ENCODE peak calls at places on chromosomes 13 and 19, in seven cellular contexts. One of them, this sample, is unnamed. For H3K9me3, the result is how much of the 10 kb centered on the place peaks cover.

GRCh38 chr13:101623469-101624209 is 171.2 kb downstream of the ITGBL1 start:
- DNase-seq in BE2C: no peak
- DNase-seq in fibroblast of lung: peak
- DNase-seq in psoas muscle: no peak
- DNase-seq in lung: no peak
- DNase-seq in thyroid gland: no peak
- DNase-seq in body of pancreas: no peak
- DNase-seq in this sample: no peak

GRCh38 chr19:12733369-12733896 is 1.1 kb downstream of the TRIR start:
- DNase-seq in lung: no peak
- DNase-seq in thyroid gland: no peak
- DNase-seq in BE2C: peak
- DNase-seq in psoas muscle: no peak
- DNase-seq in body of pancreas: no peak
- DNase-seq in fibroblast of lung: peak
- DNase-seq in this sample: no peak

GRCh38 chr19:18908917-18909619 is 10.1 kb downstream of the COPE start:
- DNase-seq in BE2C: no peak
- DNase-seq in body of pancreas: no peak
- DNase-seq in fibroblast of lung: no peak
- DNase-seq in psoas muscle: no peak
- DNase-seq in thyroid gland: no peak
- DNase-seq in lung: no peak
- DNase-seq in this sample: no peak

GRCh38 chr19:19551862-19552192 is 13.8 kb downstream of the CILP2 start:
- DNase-seq in body of pancreas: no peak
- DNase-seq in BE2C: no peak
- DNase-seq in psoas muscle: no peak
- DNase-seq in thyroid gland: no peak
- DNase-seq in lung: no peak
- DNase-seq in fibroblast of lung: no peak
- DNase-seq in this sample: no peak

GRCh38 chr19:14472202-14472961 is 2.8 kb downstream of the PTGER1 start:
- DNase-seq in body of pancreas: peak
- DNase-seq in psoas muscle: peak
- DNase-seq in thyroid gland: peak
- DNase-seq in BE2C: peak
- DNase-seq in lung: peak
- DNase-seq in fibroblast of lung: peak
- DNase-seq in this sample: peak

GRCh38 chr19:18170714-18171255 is 2.8 kb upstream of the IFI30 start:
- DNase-seq in lung: no peak
- DNase-seq in thyroid gland: no peak
- DNase-seq in psoas muscle: no peak
- DNase-seq in fibroblast of lung: no peak
- DNase-seq in BE2C: no peak
- DNase-seq in body of pancreas: no peak
- DNase-seq in this sample: peak

GRCh38 chr13:54945978-54946377 is 1917.4 kb downstream of the OLFM4 start:
- DNase-seq in psoas muscle: no peak
- DNase-seq in fibroblast of lung: no peak
- DNase-seq in lung: no peak
- DNase-seq in BE2C: no peak
- DNase-seq in thyroid gland: no peak
- DNase-seq in body of pancreas: no peak
- DNase-seq in this sample: no peak

GRCh38 chr13:85828094-85828684 is 29.0 kb upstream of the SLITRK6 start:
- DNase-seq in fibroblast of lung: peak
- DNase-seq in body of pancreas: no peak
- DNase-seq in BE2C: no peak
- DNase-seq in lung: no peak
- DNase-seq in thyroid gland: no peak
- DNase-seq in psoas muscle: no peak
- DNase-seq in this sample: no peak

GRCh38 chr19:5504115-5504514 is 48.9 kb downstream of the ZNRF4 start:
- DNase-seq in BE2C: no peak
- DNase-seq in psoas muscle: no peak
- DNase-seq in fibroblast of lung: no peak
- DNase-seq in thyroid gland: no peak
- DNase-seq in body of pancreas: no peak
- DNase-seq in lung: no peak
- DNase-seq in this sample: no peak

GRCh38 chr19:5501907-5502306 is 46.7 kb downstream of the ZNRF4 start:
- DNase-seq in lung: no peak
- DNase-seq in BE2C: no peak
- DNase-seq in body of pancreas: no peak
- DNase-seq in psoas muscle: no peak
- DNase-seq in fibroblast of lung: no peak
- DNase-seq in thyroid gland: no peak
- DNase-seq in this sample: no peak

GRCh38 chr19:5498817-5499535 is 43.8 kb downstream of the ZNRF4 start:
- DNase-seq in BE2C: no peak
- DNase-seq in psoas muscle: no peak
- DNase-seq in lung: no peak
- DNase-seq in fibroblast of lung: no peak
- DNase-seq in body of pancreas: no peak
- DNase-seq in thyroid gland: no peak
- DNase-seq in this sample: no peak

GRCh38 chr19:5507056-5507624 is 51.9 kb downstream of the ZNRF4 start:
- DNase-seq in BE2C: no peak
- DNase-seq in body of pancreas: no peak
- DNase-seq in thyroid gland: no peak
- DNase-seq in lung: no peak
- DNase-seq in psoas muscle: peak
- DNase-seq in fibroblast of lung: no peak
- DNase-seq in this sample: no peak

GRCh38 chr19:5503598-5503997 is 48.4 kb downstream of the ZNRF4 start:
- DNase-seq in lung: no peak
- DNase-seq in thyroid gland: no peak
- DNase-seq in body of pancreas: no peak
- DNase-seq in fibroblast of lung: no peak
- DNase-seq in BE2C: no peak
- DNase-seq in psoas muscle: no peak
- DNase-seq in this sample: no peak
- TF ChIP-seq CTCF in lung: no peak
- TF ChIP-seq CTCF in thyroid gland: no peak
- TF ChIP-seq CTCF in body of pancreas: no peak
- TF ChIP-seq CTCF in fibroblast of lung: no peak
- TF ChIP-seq CTCF in BE2C: peak
- TF ChIP-seq CTCF in psoas muscle: no peak
- TF ChIP-seq CTCF in this sample: no peak

DNA sequence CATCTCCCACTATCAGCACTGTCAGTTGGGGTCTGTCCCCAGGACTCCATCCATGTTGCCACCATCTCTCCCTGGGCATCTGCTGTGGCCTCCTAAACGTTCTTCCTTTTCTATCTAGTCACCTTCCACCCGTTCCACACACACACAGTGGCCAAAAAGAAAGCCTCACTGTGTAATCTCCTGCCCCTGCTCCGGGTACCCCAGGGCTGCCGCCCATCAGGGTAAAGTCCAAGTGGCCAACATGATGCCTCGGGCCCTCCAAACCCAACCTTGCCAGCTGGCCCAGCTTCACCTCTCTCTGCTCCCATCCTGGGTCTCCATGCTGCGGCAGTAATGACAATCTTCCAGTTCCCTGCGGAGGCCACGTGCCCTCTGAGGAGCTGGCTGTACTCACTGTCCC is 29.4 kb upstream of the PEG3 start:
- DNase-seq in body of pancreas: no peak
- DNase-seq in fibroblast of lung: no peak
- DNase-seq in psoas muscle: no peak
- DNase-seq in thyroid gland: no peak
- DNase-seq in BE2C: no peak
- DNase-seq in lung: no peak
- DNase-seq in this sample: no peak
- H3K9me3 ChIP-seq in body of pancreas: under half
- H3K9me3 ChIP-seq in fibroblast of lung: under half
- H3K9me3 ChIP-seq in psoas muscle: under half
- H3K9me3 ChIP-seq in thyroid gland: under half
- H3K9me3 ChIP-seq in BE2C: under half
- H3K9me3 ChIP-seq in lung: under half
- H3K9me3 ChIP-seq in this sample: under half

GRCh38 chr13:33945477-33945876 is 127.5 kb downstream of the RFC3 start:
- DNase-seq in thyroid gland: no peak
- DNase-seq in fibroblast of lung: no peak
- DNase-seq in BE2C: no peak
- DNase-seq in body of pancreas: no peak
- DNase-seq in lung: no peak
- DNase-seq in psoas muscle: no peak
- DNase-seq in this sample: no peak
- TF ChIP-seq CTCF in thyroid gland: no peak
- TF ChIP-seq CTCF in fibroblast of lung: no peak
- TF ChIP-seq CTCF in BE2C: no peak
- TF ChIP-seq CTCF in body of pancreas: no peak
- TF ChIP-seq CTCF in lung: no peak
- TF ChIP-seq CTCF in psoas muscle: no peak
- TF ChIP-seq CTCF in this sample: no peak

DNA sequence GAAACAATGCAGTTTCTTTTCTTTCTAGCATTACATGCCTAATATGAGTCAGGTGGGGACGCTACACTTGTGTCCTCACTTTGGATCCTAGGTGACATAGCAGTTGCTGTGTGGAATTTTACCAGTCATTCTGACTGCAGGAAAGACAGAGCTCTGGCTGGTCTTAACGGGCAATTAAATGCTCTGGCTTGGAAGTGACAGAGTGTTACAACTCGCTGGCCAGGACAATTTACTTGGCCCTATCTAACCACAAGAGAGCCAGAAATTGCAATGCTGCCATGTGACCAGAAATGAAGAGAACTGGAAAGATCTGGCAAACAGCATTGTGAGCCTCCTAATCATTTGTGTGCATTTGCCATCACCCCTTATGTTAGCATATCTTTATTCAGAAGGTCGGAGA is 351.1 kb downstream of the DCT start:
- DNase-seq in psoas muscle: peak
- DNase-seq in body of pancreas: no peak
- DNase-seq in BE2C: no peak
- DNase-seq in fibroblast of lung: no peak
- DNase-seq in thyroid gland: peak
- DNase-seq in lung: no peak
- DNase-seq in this sample: peak
- H3K9me3 ChIP-seq in psoas muscle: under half
- H3K9me3 ChIP-seq in body of pancreas: under half
- H3K9me3 ChIP-seq in BE2C: under half
- H3K9me3 ChIP-seq in fibroblast of lung: under half
- H3K9me3 ChIP-seq in thyroid gland: under half
- H3K9me3 ChIP-seq in lung: under half
- H3K9me3 ChIP-seq in this sample: under half

DNA sequence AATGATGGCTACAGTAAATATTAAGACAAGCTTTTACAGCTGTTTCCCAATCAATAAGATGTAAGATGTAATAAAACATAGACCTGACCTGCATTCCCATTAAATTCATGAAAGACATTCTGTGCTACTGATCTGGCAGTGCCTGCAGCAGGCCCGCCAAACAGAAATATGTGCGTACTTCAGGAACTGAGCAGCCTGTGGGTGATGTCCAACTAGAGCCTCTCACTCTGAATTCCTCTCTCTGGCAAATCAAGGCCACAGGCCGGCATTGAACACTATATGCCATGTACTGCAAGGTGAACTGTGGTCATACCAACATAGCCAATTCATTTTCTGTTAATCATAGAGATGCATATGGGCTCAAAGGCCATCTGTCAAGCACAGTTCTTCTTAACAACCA is 17.8 kb downstream of the SHISA2 start:
- DNase-seq in thyroid gland: no peak
- DNase-seq in BE2C: no peak
- DNase-seq in lung: no peak
- DNase-seq in body of pancreas: no peak
- DNase-seq in fibroblast of lung: no peak
- DNase-seq in psoas muscle: no peak
- DNase-seq in this sample: no peak
- TF ChIP-seq CTCF in thyroid gland: no peak
- TF ChIP-seq CTCF in BE2C: no peak
- TF ChIP-seq CTCF in lung: no peak
- TF ChIP-seq CTCF in body of pancreas: no peak
- TF ChIP-seq CTCF in fibroblast of lung: no peak
- TF ChIP-seq CTCF in psoas muscle: no peak
- TF ChIP-seq CTCF in this sample: no peak

GRCh38 chr19:44496711-44497110 is 3.6 kb downstream of the ZNF180 start:
- DNase-seq in psoas muscle: no peak
- DNase-seq in BE2C: no peak
- DNase-seq in body of pancreas: no peak
- DNase-seq in thyroid gland: no peak
- DNase-seq in lung: no peak
- DNase-seq in fibroblast of lung: no peak
- DNase-seq in this sample: no peak
- H3K9me3 ChIP-seq in psoas muscle: half or more
- H3K9me3 ChIP-seq in BE2C: under half
- H3K9me3 ChIP-seq in body of pancreas: under half
- H3K9me3 ChIP-seq in thyroid gland: under half
- H3K9me3 ChIP-seq in lung: under half
- H3K9me3 ChIP-seq in fibroblast of lung: under half
- H3K9me3 ChIP-seq in this sample: half or more

DNA sequence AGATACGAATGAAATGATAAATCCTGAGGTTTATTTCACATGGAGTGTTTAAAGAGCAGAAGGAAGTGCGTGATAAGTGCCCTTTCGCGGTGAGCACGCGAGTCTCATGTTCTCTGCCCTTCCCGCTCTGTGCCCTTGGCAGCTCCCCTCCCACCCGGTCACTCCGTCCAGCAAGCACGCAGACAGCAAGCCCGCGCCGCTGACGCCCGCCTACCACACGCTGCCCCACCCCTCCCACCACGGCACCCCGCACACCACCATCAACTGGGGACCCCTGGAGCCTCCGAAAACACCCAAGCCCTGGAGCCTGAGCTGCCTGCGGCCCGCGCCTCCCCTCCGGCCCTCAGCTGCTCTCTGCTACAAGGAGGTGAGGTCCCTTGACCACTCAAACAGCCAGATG is 37.4 kb upstream of the TEX29 start:
- DNase-seq in body of pancreas: no peak
- DNase-seq in psoas muscle: no peak
- DNase-seq in thyroid gland: no peak
- DNase-seq in fibroblast of lung: no peak
- DNase-seq in BE2C: no peak
- DNase-seq in lung: no peak
- DNase-seq in this sample: no peak
- TF ChIP-seq CTCF in body of pancreas: no peak
- TF ChIP-seq CTCF in psoas muscle: no peak
- TF ChIP-seq CTCF in thyroid gland: no peak
- TF ChIP-seq CTCF in fibroblast of lung: no peak
- TF ChIP-seq CTCF in BE2C: no peak
- TF ChIP-seq CTCF in lung: no peak
- TF ChIP-seq CTCF in this sample: no peak